ENCODE peak calls at places on chromosome 19, in four cellular contexts. One of them, this sample, is unnamed.

GRCh38 chr19:49327878-49328544 is 3.0 kb upstream of the SLC6A16 start:
- DNase-seq in IMR-90: peak; percentile 23
- DNase-seq in K562: peak; percentile 54
- DNase-seq in GM12878: no peak
- DNase-seq in this sample: no peak

GRCh38 chr19:32339988-32340874 is 5.2 kb upstream of the ZNF507 start:
- DNase-seq in IMR-90: peak; percentile 27
- DNase-seq in K562: peak; percentile 44
- DNase-seq in GM12878: no peak
- DNase-seq in this sample: peak; percentile 70

GRCh38 chr19:19081642-19082151 is 17.9 kb downstream of the SLC25A42 start:
- DNase-seq in IMR-90: peak; percentile 50
- DNase-seq in K562: no peak
- DNase-seq in GM12878: no peak
- DNase-seq in this sample: no peak

GRCh38 chr19:32595491-32595890 is 14.5 kb downstream of the PDCD5 start:
- DNase-seq in IMR-90: no peak
- DNase-seq in K562: no peak
- DNase-seq in GM12878: no peak
- DNase-seq in this sample: no peak

GRCh38 chr19:43446746-43447489 is 18.5 kb downstream of the LYPD3 start:
- DNase-seq in IMR-90: peak; percentile 65
- DNase-seq in K562: peak; percentile 78
- DNase-seq in GM12878: no peak
- DNase-seq in this sample: peak; percentile 54

GRCh38 chr19:47186337-47187022 is 44.5 kb downstream of the BBC3 start:
- DNase-seq in IMR-90: no peak
- DNase-seq in K562: no peak
- DNase-seq in GM12878: peak; percentile 89
- DNase-seq in this sample: no peak

GRCh38 chr19:38801359-38802095 is 11.2 kb downstream of the LGALS4 start:
- DNase-seq in IMR-90: no peak
- DNase-seq in K562: no peak
- DNase-seq in GM12878: no peak
- DNase-seq in this sample: no peak

GRCh38 chr19:46722004-46722380 is 5.1 kb upstream of the PRKD2 start:
- DNase-seq in IMR-90: no peak
- DNase-seq in K562: no peak
- DNase-seq in GM12878: no peak
- DNase-seq in this sample: no peak

GRCh38 chr19:49809155-49809986 is 3.7 kb downstream of the FUZ start:
- DNase-seq in IMR-90: no peak
- DNase-seq in K562: no peak
- DNase-seq in GM12878: no peak
- DNase-seq in this sample: no peak

GRCh38 chr19:2266183-2266993 is 10.2 kb upstream of the JSRP1 start:
- DNase-seq in IMR-90: peak; percentile 75
- DNase-seq in K562: peak; percentile 51
- DNase-seq in GM12878: peak; percentile 54
- DNase-seq in this sample: no peak

GRCh38 chr19:50568321-50569022 is at the start of gene LRRC4B:
- DNase-seq in IMR-90: no peak
- DNase-seq in K562: peak; percentile 76
- DNase-seq in GM12878: no peak
- DNase-seq in this sample: no peak

GRCh38 chr19:18520848-18521691 is 800 bp downstream of the ELL start:
- DNase-seq in IMR-90: no peak
- DNase-seq in K562: peak; percentile 51
- DNase-seq in GM12878: no peak
- DNase-seq in this sample: peak; percentile 59

GRCh38 chr19:55099557-55100506 is 17.6 kb downstream of the PPP1R12C start:
- DNase-seq in IMR-90: no peak
- DNase-seq in K562: no peak
- DNase-seq in GM12878: no peak
- DNase-seq in this sample: no peak

GRCh38 chr19:27746691-27747380 is 1466.1 kb downstream of the UQCRFS1 start:
- DNase-seq in IMR-90: peak; percentile 1
- DNase-seq in K562: peak; percentile 11
- DNase-seq in GM12878: no peak
- DNase-seq in this sample: peak; percentile 25

GRCh38 chr19:32232449-32232848 is 113.0 kb upstream of the ZNF507 start:
- DNase-seq in IMR-90: no peak
- DNase-seq in K562: no peak
- DNase-seq in GM12878: no peak
- DNase-seq in this sample: peak; percentile 22

GRCh38 chr19:13860679-13861391 is 16.1 kb upstream of the NANOS3 start:
- DNase-seq in IMR-90: no peak
- DNase-seq in K562: no peak
- DNase-seq in GM12878: no peak
- DNase-seq in this sample: no peak

GRCh38 chr19:51439021-51439465 is 19.2 kb downstream of the SIGLEC8 start:
- DNase-seq in IMR-90: no peak
- DNase-seq in K562: peak; percentile 34
- DNase-seq in GM12878: no peak
- DNase-seq in this sample: no peak

GRCh38 chr19:30003862-30004261 is 61.8 kb downstream of the URI1 start:
- DNase-seq in IMR-90: no peak
- DNase-seq in K562: no peak
- DNase-seq in GM12878: no peak
- DNase-seq in this sample: no peak

GRCh38 chr19:30004403-30004802 is 62.4 kb downstream of the URI1 start:
- DNase-seq in IMR-90: no peak
- DNase-seq in K562: no peak
- DNase-seq in GM12878: no peak
- DNase-seq in this sample: no peak

GRCh38 chr19:30009013-30009412 is 67.0 kb downstream of the URI1 start:
- DNase-seq in IMR-90: no peak
- DNase-seq in K562: no peak
- DNase-seq in GM12878: no peak
- DNase-seq in this sample: no peak

GRCh38 chr19:30008169-30008568 is 66.1 kb downstream of the URI1 start:
- DNase-seq in IMR-90: no peak
- DNase-seq in K562: no peak
- DNase-seq in GM12878: no peak
- DNase-seq in this sample: no peak

GRCh38 chr19:30006206-30006605 is 64.2 kb downstream of the URI1 start:
- DNase-seq in IMR-90: no peak
- DNase-seq in K562: no peak
- DNase-seq in GM12878: no peak
- DNase-seq in this sample: no peak
- TF ChIP-seq CHD1 in IMR-90: no peak
- TF ChIP-seq CHD1 in K562: no peak
- TF ChIP-seq CHD1 in GM12878: no peak
- TF ChIP-seq CHD1 in this sample: no peak

DNA sequence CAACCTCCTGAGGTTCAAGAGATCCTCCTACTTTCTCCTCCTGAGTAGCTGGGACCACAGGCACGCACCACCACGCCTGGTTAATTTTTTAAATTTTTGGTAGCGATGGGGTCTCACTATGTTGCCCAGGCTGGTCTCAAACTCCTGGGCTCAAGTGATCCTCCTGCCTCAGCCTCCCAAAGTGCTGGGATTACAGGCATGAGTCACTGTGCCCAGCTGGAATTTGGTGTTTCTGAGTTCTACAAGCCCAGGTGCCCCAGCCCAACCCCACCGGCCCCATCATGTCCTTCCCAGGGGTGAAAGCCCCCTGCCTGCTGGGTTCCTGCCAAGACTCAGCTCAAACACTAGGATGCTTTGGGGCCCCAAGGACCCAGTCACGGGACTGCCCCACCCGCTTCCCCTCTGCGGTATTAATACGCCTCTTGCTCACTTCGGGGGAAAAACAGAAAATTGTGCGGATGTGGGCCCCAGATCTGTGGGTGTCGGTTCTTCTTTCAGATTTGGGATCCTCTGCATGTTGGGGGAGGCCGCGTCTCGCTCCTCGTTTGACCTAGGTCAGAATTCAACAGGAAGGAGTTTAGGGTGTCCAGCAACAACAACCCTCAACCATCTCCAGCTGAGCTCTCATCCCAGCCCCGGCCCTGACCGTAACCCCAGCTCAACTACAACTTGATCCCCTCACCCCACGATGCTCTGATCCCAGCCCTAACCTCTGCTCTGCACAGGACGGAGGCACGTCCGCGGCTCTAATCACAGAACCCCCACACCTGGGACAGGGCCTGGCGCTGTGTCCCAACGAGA is 3.7 kb upstream of the FCER2 start:
- DNase-seq in IMR-90: no peak
- DNase-seq in K562: no peak
- DNase-seq in GM12878: peak; percentile 91
- DNase-seq in this sample: no peak
- TF ChIP-seq CHD1 in IMR-90: no peak
- TF ChIP-seq CHD1 in K562: no peak
- TF ChIP-seq CHD1 in GM12878: no peak
- TF ChIP-seq CHD1 in this sample: no peak

DNA sequence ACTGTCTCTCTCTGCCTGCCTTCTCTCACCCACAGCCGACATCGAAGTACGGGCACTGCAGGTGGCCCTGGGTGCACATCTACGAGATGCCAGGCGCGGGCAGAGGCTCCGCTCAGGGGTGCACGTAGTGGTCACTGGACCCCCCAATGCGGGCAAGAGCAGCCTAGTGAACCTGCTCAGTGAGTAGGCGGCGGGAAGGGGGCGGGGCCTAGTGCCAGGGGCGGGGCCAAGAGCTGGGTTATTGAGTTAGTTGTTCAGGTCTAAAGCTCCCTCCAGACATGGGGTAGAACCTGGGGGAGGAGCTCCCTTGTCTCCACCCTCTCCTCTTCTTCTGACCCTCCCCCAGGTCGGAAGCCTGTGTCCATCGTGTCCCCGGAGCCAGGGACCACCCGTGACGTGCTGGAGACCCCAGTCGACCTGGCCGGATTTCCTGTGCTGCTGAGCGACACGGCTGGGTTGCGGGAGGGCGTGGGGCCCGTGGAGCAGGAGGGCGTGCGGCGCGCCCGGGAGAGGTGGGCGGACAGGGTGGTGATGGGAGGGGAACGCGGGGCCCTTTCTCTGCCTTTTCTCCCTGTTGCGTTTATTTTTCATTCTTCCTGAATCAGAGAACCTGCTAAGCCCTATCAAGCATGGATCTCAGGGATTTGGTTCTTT is 1.9 kb downstream of the GTPBP3 start:
- DNase-seq in IMR-90: no peak
- DNase-seq in K562: peak; percentile 69
- DNase-seq in GM12878: no peak
- DNase-seq in this sample: no peak
- TF ChIP-seq CHD1 in IMR-90: no peak
- TF ChIP-seq CHD1 in K562: no peak
- TF ChIP-seq CHD1 in GM12878: no peak
- TF ChIP-seq CHD1 in this sample: no peak

DNA sequence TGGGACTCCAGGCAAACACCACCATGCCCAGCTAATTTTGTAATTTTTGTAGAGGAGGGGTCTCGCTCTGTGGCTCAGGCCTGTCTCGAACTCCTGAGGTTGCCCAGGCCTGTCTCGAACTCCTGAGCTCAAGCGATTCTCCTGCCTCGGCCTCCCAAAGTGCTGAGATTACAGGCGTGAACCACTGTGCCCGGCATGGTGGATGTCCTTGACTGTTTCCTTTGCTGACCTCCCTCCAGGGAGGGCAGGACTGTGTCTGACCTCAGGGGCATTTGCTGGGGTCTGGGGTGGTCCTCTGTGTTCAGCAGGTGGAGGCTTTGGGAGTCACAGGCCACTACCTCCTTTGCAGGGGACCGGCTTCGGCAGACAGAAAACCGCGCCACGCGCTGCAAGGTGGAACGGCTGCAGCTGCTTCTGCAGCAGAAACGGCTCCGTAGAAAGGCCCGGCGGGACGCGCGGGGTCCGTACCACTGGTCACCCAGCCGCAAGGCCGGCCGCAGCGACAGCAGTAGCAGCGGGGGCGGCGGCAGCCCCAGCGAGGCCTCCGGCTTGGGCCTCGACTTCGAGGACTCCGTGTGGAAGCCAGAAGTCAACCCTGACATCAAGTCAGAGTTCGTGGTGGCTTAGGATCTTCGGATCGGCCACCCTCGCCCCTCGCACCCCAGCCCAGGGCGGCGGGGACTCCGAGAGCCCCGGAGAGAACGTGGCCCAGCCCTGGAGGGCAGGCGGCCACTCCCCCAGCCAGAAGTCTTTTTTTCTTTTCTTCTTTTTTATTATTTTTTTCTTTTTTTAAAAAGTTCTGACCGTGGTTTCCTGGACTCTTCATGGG is 8.5 kb downstream of the MIDN start:
- DNase-seq in IMR-90: no peak
- DNase-seq in K562: no peak
- DNase-seq in GM12878: no peak
- DNase-seq in this sample: no peak
- TF ChIP-seq CHD1 in IMR-90: no peak
- TF ChIP-seq CHD1 in K562: no peak
- TF ChIP-seq CHD1 in GM12878: no peak
- TF ChIP-seq CHD1 in this sample: no peak

DNA sequence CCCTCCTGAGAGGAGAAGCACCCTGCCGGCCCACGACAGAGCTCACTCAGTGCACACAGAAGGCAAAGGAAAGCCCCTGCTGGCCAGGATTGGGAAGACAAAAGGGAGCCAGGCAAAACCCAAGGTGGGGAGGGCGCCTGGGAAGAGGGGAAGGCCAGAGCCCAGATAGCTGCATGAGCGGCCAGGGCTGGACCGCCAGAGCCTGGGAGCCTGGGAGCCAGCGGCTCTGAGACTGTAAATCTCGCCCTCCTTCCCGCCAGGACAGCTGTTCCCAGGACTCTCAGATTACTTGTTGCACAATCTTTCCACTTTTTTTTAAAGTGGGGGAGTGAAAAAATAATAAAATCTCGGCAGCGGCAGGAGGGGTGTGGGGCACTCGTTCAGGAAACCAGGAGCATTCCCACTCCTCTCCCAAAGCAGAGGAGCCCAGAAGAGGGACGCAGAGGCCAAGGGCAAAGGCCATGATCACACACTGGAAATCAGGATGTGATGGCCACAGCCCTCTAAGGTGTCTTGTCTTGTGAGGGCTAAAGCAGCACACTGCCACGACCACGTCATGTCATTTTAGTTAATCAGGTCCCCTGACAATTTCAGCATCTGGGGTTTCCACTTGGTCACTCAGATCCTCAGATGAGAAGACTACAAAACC is 19.6 kb upstream of the EPHX3 start:
- DNase-seq in IMR-90: peak; percentile 96
- DNase-seq in K562: peak; percentile 66
- DNase-seq in GM12878: no peak
- DNase-seq in this sample: peak; percentile 46
- TF ChIP-seq CHD1 in IMR-90: peak; percentile 16
- TF ChIP-seq CHD1 in K562: no peak
- TF ChIP-seq CHD1 in GM12878: no peak
- TF ChIP-seq CHD1 in this sample: no peak

GRCh38 chr19:58559275-58560006 is 1.0 kb upstream of the UBE2M start:
- DNase-seq in IMR-90: peak; percentile 89
- DNase-seq in K562: peak; percentile 94
- DNase-seq in GM12878: peak; percentile 76
- DNase-seq in this sample: no peak
- TF ChIP-seq CHD1 in IMR-90: peak; percentile 68
- TF ChIP-seq CHD1 in K562: peak; percentile 97
- TF ChIP-seq CHD1 in GM12878: peak; percentile 93
- TF ChIP-seq CHD1 in this sample: no peak

This sample was measured in H1.